ENCODE peak calls at places on chromosomes 5 and 9, in seven cellular contexts. E is progenitor cell of endocrine pancreas; J is cardiac fibroblast; M is T-helper 1 cell; C is stimulated activated CD8-positive, alpha-beta memory T cell treated with anti-CD3 and anti-CD28 coated beads, Interleukin-7, amount 100 ng/mL, for 24 hours; G is foreskin melanocyte; V is iPS DF 6.9. U is an unnamed sample.

GRCh38 chr5:9832921-9833320 is 202.8 kb upstream of the TAS2R1 start:
- DNase-seq in E (no peak), J (no peak), M (no peak), C (no peak), G (no peak), V (no peak), U (no peak)

GRCh38 chr9:126514037-126514821 is 99.5 kb upstream of the LMX1B start:
- DNase-seq in E (peak), J (peak), M (peak), C (peak), G (peak), V (no peak), U (peak)

GRCh38 chr5:124651663-124652513 is 94.6 kb downstream of the ZNF608 start:
- DNase-seq in E (peak), J (peak), M (peak), C (no peak), G (no peak), V (no peak), U (peak)

GRCh38 chr5:142600611-142601360 is 85.1 kb downstream of the FGF1 start:
- DNase-seq in E (no peak), J (peak), M (no peak), C (no peak), G (peak), V (no peak), U (peak)

GRCh38 chr9:112360047-112360804 is 19.7 kb upstream of the HSDL2 start:
- DNase-seq in E (no peak), J (no peak), M (no peak), C (no peak), G (no peak), V (no peak), U (peak)

GRCh38 chr5:172753101-172753500 is 17.9 kb downstream of the DUSP1 start:
- DNase-seq in E (no peak), J (no peak), M (no peak), C (no peak), G (no peak), V (no peak), U (no peak)

GRCh38 chr5:126000533-126000932 is 422.7 kb upstream of the GRAMD2B start:
- DNase-seq in E (no peak), J (no peak), M (no peak), C (no peak), G (no peak), V (no peak), U (no peak)

GRCh38 chr9:112169368-112169767 is 5.7 kb downstream of the SUSD1 start:
- DNase-seq in E (no peak), J (no peak), M (no peak), C (no peak), G (no peak), V (no peak), U (no peak)

GRCh38 chr5:1488882-1489680 is 34.7 kb downstream of the LPCAT1 start:
- DNase-seq in E (no peak), J (peak), M (peak), C (peak), G (no peak), V (no peak), U (peak)